ENCODE peak calls at places on chromosomes 1 and 21, in five cellular contexts. Z is neuronal stem cell, O is SK-N-SH, X is mesendoderm, T is tibial nerve. I is an unnamed sample. For H3K36me3, the result is how much of the 10 kb centered on the place peaks cover.

GRCh38 chr1:224542783-224543440 is 73.2 kb upstream of the CNIH3 start:
- DNase-seq in T (no peak), X (peak), Z (no peak), O (no peak), I (no peak)

GRCh38 chr21:39788383-39788782 is 43.4 kb downstream of the IGSF5 start:
- DNase-seq in O (peak), X (peak), T (peak), Z (peak), I (peak)

GRCh38 chr21:26385721-26386120 is 187.4 kb downstream of the CYYR1 start:
- DNase-seq in X (no peak), Z (no peak), O (no peak), T (no peak), I (no peak)

GRCh38 chr1:69569281-69569970 is 1.7 kb downstream of the LRRC7 start:
- DNase-seq in X (peak), T (no peak), O (peak), Z (peak), I (peak)

GRCh38 chr21:38914531-38915385 is 109.0 kb downstream of the ETS2 start:
- DNase-seq in T (no peak), X (no peak), O (no peak), Z (no peak), I (peak)

GRCh38 chr1:204649756-204650155 is 35.8 kb downstream of the LRRN2 start:
- DNase-seq in T (no peak), X (no peak), Z (no peak), O (no peak), I (no peak)

GRCh38 chr1:67840449-67840848 is 7.2 kb upstream of the GNG12 start:
- DNase-seq in O (no peak), X (peak), Z (no peak), T (no peak), I (no peak)

GRCh38 chr1:109482796-109483638 is 688 bp upstream of the ATXN7L2 start:
- DNase-seq in X (no peak), Z (no peak), T (no peak), O (peak), I (peak)

GRCh38 chr1:198937231-198938031 is 298.6 kb downstream of the PTPRC start:
- DNase-seq in X (peak), T (peak), Z (no peak), O (peak), I (peak)

GRCh38 chr1:151128800-151129199 is 17.6 kb downstream of the SEMA6C start:
- DNase-seq in T (no peak), X (peak), Z (no peak), O (peak), I (peak)

GRCh38 chr1:90472775-90473174 is 244.3 kb downstream of the BARHL2 start:
- DNase-seq in T (no peak), Z (no peak), X (no peak), O (no peak), I (no peak)

GRCh38 chr1:226046240-226046639 is 16.3 kb upstream of the H3-3A start:
- DNase-seq in T (no peak), O (no peak), X (no peak), Z (no peak), I (no peak)

GRCh38 chr1:1624443-1625403 is 7.2 kb upstream of the MMP23B start:
- DNase-seq in Z (no peak), X (peak), T (no peak), O (peak), I (peak)

GRCh38 chr1:162028726-162029125 is 5.1 kb upstream of the OLFML2B start:
- DNase-seq in Z (no peak), X (no peak), T (no peak), O (no peak), I (no peak)

GRCh38 chr1:32920833-32921232 is 19.6 kb upstream of the TMEM54 start:
- DNase-seq in Z (no peak), O (no peak), T (no peak), X (no peak), I (no peak)

GRCh38 chr1:89040315-89040626 is 17.6 kb upstream of the GBP3 start:
- DNase-seq in X (no peak), Z (no peak), T (no peak), O (no peak), I (no peak)

GRCh38 chr1:102858695-102859094 is 249.6 kb downstream of the COL11A1 start:
- DNase-seq in T (no peak), X (peak), O (no peak), Z (no peak), I (no peak)

GRCh38 chr1:94803517-94804441 is 16.4 kb upstream of the SLC44A3 start:
- DNase-seq in X (peak), Z (no peak), O (peak), T (peak), I (no peak)

GRCh38 chr1:159781992-159782391 is 1.2 kb downstream of the DUSP23 start:
- DNase-seq in X (no peak), T (no peak), O (no peak), Z (no peak), I (no peak)
- H3K4me3 ChIP-seq in X (no peak), T (no peak), O (peak), Z (no peak), I (no peak)

GRCh38 chr1:93108335-93108734 is 29.3 kb downstream of the MTF2 start:
- DNase-seq in X (no peak), T (no peak), O (no peak), Z (no peak), I (no peak)
- H3K36me3 ChIP-seq in X (under half), T (under half), O (under half), Z (half or more), I (under half)

GRCh38 chr1:31416101-31416736 is 3.2 kb downstream of the SERINC2 start:
- DNase-seq in T (no peak), X (peak), Z (no peak), O (no peak), I (peak)
- H3K4me3 ChIP-seq in T (no peak), X (no peak), Z (no peak), O (no peak), I (no peak)

GRCh38 chr1:21567241-21568005 is 58.2 kb downstream of the ALPL start:
- DNase-seq in O (no peak), X (no peak), T (no peak), Z (no peak), I (no peak)

GRCh38 chr1:21564521-21565095 is 55.4 kb downstream of the ALPL start:
- DNase-seq in T (no peak), Z (no peak), O (no peak), X (no peak), I (no peak)

GRCh38 chr1:21563971-21564370 is 54.7 kb downstream of the ALPL start:
- DNase-seq in X (no peak), O (no peak), Z (no peak), T (no peak), I (no peak)

GRCh38 chr1:21562896-21563295 is 53.7 kb downstream of the ALPL start:
- DNase-seq in O (no peak), T (no peak), Z (no peak), X (no peak), I (no peak)

DNA sequence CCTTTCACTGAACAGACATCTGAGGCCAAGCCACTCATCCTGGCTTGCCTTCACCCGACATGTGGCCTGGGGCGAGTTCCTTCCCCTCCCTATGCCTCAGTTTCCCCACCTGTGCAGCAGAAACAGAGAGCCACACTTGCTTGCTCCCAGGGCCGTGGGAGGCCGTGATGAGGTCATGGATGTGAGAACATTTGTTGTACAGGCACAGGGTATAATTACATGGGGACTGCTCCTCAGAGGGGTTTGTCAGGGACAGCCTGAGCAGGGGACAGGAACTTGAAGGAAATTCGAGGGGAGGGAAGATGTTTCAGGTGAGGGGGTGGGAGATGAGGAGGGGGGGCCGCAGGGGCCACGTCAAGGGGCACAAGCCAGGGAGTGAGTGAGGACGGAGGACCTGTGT is 56.1 kb downstream of the ALPL start:
- DNase-seq in Z (no peak), O (no peak), X (no peak), T (no peak), I (no peak)
- H3K36me3 ChIP-seq in Z (under half), O (under half), X (under half), T (under half), I (under half)

GRCh38 chr1:59063501-59063900 is 233.4 kb upstream of the FGGY start:
- DNase-seq in Z (peak), X (no peak), T (no peak), O (no peak), I (peak)

GRCh38 chr1:59062743-59063142 is 234.2 kb upstream of the FGGY start:
- DNase-seq in Z (no peak), X (peak), O (no peak), T (no peak), I (no peak)

GRCh38 chr1:59058681-59059441 is 238.0 kb upstream of the FGGY start:
- DNase-seq in T (no peak), O (no peak), X (no peak), Z (no peak), I (no peak)

GRCh38 chr1:59064592-59064991 is 232.3 kb upstream of the FGGY start:
- DNase-seq in O (no peak), T (no peak), X (no peak), Z (no peak), I (no peak)

DNA sequence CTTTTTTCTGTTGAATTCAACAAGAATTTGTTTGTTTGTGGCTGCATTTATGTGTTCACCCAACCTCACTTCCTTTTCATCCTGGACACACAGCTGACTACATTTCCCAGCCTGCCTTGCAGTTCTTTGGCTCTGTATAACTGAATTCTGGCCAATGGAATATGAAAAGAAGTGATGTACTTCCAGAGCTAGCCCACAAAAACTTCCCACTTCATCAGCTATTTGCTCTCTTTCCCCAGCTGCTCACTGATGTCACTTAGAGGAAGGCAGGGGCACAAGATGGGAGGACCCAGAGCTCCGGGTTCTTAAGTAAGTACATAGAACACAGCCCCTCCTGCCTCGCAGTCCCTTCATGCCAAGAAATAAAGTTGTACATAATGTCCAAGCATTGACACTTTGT is 235.0 kb upstream of the FGGY start:
- DNase-seq in O (no peak), T (peak), Z (no peak), X (peak), I (no peak)
- H3K4me3 ChIP-seq in O (no peak), T (no peak), Z (no peak), X (no peak), I (no peak)

GRCh38 chr1:229448845-229449244 is 15.0 kb upstream of the ACTA1 start:
- DNase-seq in O (no peak), T (no peak), Z (no peak), X (no peak), I (no peak)
- H3K36me3 ChIP-seq in O (under half), T (under half), Z (half or more), X (under half), I (under half)